ENCODE peak calls at places on chromosome 21, in eight cellular contexts. O is lung, F is keratinocyte, U is left lung, Q is dorsolateral prefrontal cortex, Z is brain microvascular endothelial cell, T is upper lobe of right lung, N is pancreas. S is an unnamed sample.

GRCh38 chr21:28554660-28555475 is 437.8 kb downstream of the LTN1 start:
- DNase-seq in O (no peak), F (no peak), U (no peak), Q (no peak), Z (peak; percentile 68), T (no peak), N (no peak), S (no peak)

GRCh38 chr21:43311303-43311817 is 115.6 kb downstream of the SIK1 start:
- DNase-seq in O (no peak), F (no peak), U (peak; percentile 34), Q (no peak), Z (no peak), T (no peak), N (peak; percentile 73), S (no peak)

GRCh38 chr21:25569711-25570110 is 37.6 kb downstream of the MRPL39 start:
- DNase-seq in O (no peak), F (no peak), U (no peak), Q (no peak), Z (no peak), T (no peak), N (no peak), S (no peak)

GRCh38 chr21:26057488-26058170 is 112.9 kb downstream of the APP start:
- DNase-seq in O (no peak), F (no peak), U (no peak), Q (no peak), Z (no peak), T (no peak), N (no peak), S (no peak)

GRCh38 chr21:27582946-27583270 is 616.0 kb upstream of the ADAMTS5 start:
- DNase-seq in O (no peak), F (no peak), U (no peak), Q (no peak), Z (peak; percentile 57), T (no peak), N (no peak), S (no peak)

GRCh38 chr21:32977216-32977615 is 48.5 kb upstream of the OLIG2 start:
- DNase-seq in O (no peak), F (no peak), U (no peak), Q (peak; percentile 58), Z (no peak), T (no peak), N (no peak), S (no peak)

GRCh38 chr21:26962516-26963305 is 4.2 kb downstream of the ADAMTS5 start:
- DNase-seq in O (no peak), F (no peak), U (no peak), Q (no peak), Z (no peak), T (no peak), N (no peak), S (no peak)

GRCh38 chr21:33019885-33020557 is 5.7 kb upstream of the OLIG2 start:
- DNase-seq in O (no peak), F (no peak), U (peak; percentile 81), Q (no peak), Z (no peak), T (no peak), N (no peak), S (no peak)

GRCh38 chr21:21200939-21201610 is 202.9 kb downstream of the NCAM2 start:
- DNase-seq in O (no peak), F (no peak), U (no peak), Q (no peak), Z (peak; percentile 2), T (no peak), N (no peak), S (no peak)

GRCh38 chr21:25578070-25578961 is 29.0 kb downstream of the MRPL39 start:
- DNase-seq in O (no peak), F (no peak), U (no peak), Q (no peak), Z (no peak), T (no peak), N (no peak), S (peak; percentile 74)

GRCh38 chr21:21268885-21269284 is 270.7 kb downstream of the NCAM2 start:
- DNase-seq in O (no peak), F (no peak), U (no peak), Q (no peak), Z (no peak), T (no peak), N (no peak), S (no peak)

GRCh38 chr21:39882186-39882882 is 15.1 kb downstream of the PCP4 start:
- DNase-seq in O (no peak), F (no peak), U (no peak), Q (no peak), Z (no peak), T (no peak), N (no peak), S (no peak)

GRCh38 chr21:14900611-14901010 is 164.2 kb downstream of the NRIP1 start:
- DNase-seq in O (no peak), F (no peak), U (no peak), Q (no peak), Z (peak; percentile 34), T (no peak), N (no peak), S (no peak)

GRCh38 chr21:39144191-39144590 is 39.1 kb downstream of the PSMG1 start:
- DNase-seq in O (no peak), F (no peak), U (no peak), Q (no peak), Z (no peak), T (no peak), N (no peak), S (no peak)

GRCh38 chr21:35614412-35614901 is 445.9 kb downstream of the SETD4 start:
- DNase-seq in O (no peak), F (peak; percentile 89), U (no peak), Q (no peak), Z (peak; percentile 55), T (no peak), N (no peak), S (no peak)

GRCh38 chr21:24023402-24023801 is 1583.9 kb downstream of the MRPL39 start:
- DNase-seq in O (no peak), F (no peak), U (no peak), Q (no peak), Z (no peak), T (no peak), N (no peak), S (no peak)

DNA sequence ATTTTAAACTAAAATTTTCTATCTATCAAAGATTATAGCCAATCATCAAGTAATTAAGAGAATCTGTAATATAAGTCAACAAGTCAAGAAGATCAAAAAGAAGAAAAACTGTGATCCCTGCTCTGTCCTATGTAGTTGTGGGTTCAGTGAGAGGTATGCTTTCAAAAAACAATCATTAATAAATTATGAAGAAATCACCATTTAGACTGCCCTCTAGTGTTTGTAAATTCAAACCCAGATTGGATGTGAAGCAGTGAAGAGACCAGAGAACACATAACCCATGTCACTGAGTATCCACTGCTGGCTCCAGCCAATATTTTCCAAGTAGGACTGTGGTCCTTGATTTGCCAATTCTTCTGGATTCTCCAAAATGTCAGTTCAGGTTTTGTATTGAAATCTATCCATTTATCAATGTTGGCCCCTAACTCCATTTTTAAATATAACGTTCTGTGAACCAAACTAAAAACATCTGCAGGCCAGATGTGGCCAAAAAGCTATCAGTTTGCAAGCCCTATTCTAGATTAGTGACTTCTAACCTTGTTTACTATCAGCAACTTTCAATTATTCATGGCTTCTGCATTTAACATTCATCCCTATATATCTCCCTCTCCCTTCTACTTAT is 467.5 kb upstream of the CXADR start:
- DNase-seq in O (no peak), F (no peak), U (no peak), Q (no peak), Z (peak; percentile 1), T (no peak), N (no peak), S (no peak)
- TF ChIP-seq CTCF in O (no peak), F (peak; percentile 42), U (peak; percentile 40), Q (peak; percentile 47), Z (peak; percentile 51), T (peak; percentile 45), N (peak; percentile 27), S (no peak)

GRCh38 chr21:41779659-41780058 is 12.8 kb upstream of the RIPK4 start:
- DNase-seq in O (no peak), F (no peak), U (no peak), Q (no peak), Z (no peak), T (no peak), N (no peak), S (no peak)
- H3K27me3 ChIP-seq in O (no peaks in the 10 kb centered on the region), F (no peaks in the 10 kb centered on the region), U (peaks cover 13% of the 10 kb centered on the region), Q (peaks cover 18% of the 10 kb centered on the region), Z (peaks cover 13% of the 10 kb centered on the region), T (peaks cover 43% of the 10 kb centered on the region), N (no peaks in the 10 kb centered on the region), S (no peaks in the 10 kb centered on the region)

GRCh38 chr21:37915516-37915915 is 741 bp downstream of the KCNJ6 start:
- DNase-seq in O (no peak), F (no peak), U (peak; percentile 66), Q (no peak), Z (no peak), T (no peak), N (no peak), S (no peak)

GRCh38 chr21:37916795-37917142 is 512 bp upstream of the KCNJ6 start:
- DNase-seq in O (no peak), F (no peak), U (peak; percentile 68), Q (no peak), Z (no peak), T (no peak), N (no peak), S (no peak)

GRCh38 chr21:37914211-37914900 is 1.9 kb downstream of the KCNJ6 start:
- DNase-seq in O (no peak), F (no peak), U (peak; percentile 81), Q (no peak), Z (peak; percentile 3), T (peak; percentile 73), N (peak; percentile 34), S (no peak)

GRCh38 chr21:37917612-37918011 is 1.4 kb upstream of the KCNJ6 start:
- DNase-seq in O (no peak), F (no peak), U (no peak), Q (no peak), Z (peak; percentile 46), T (no peak), N (no peak), S (no peak)

GRCh38 chr21:37915941-37916794 is at the start of gene KCNJ6:
- DNase-seq in O (no peak), F (no peak), U (peak; percentile 80), Q (no peak), Z (peak; percentile 25), T (peak; percentile 73), N (peak; percentile 37), S (no peak)
- TF ChIP-seq CTCF in O (peak; percentile 26), F (peak; percentile 87), U (peak; percentile 36), Q (peak; percentile 68), Z (peak; percentile 81), T (peak; percentile 52), N (peak; percentile 40), S (no peak)

GRCh38 chr21:36848875-36849274 is 117.6 kb downstream of the HLCS start:
- DNase-seq in O (no peak), F (no peak), U (no peak), Q (no peak), Z (no peak), T (no peak), N (no peak), S (no peak)

GRCh38 chr21:36845070-36845469 is 121.4 kb downstream of the HLCS start:
- DNase-seq in O (no peak), F (no peak), U (no peak), Q (no peak), Z (no peak), T (no peak), N (no peak), S (no peak)

GRCh38 chr21:36845790-36846189 is 120.7 kb downstream of the HLCS start:
- DNase-seq in O (no peak), F (no peak), U (no peak), Q (no peak), Z (no peak), T (no peak), N (no peak), S (no peak)

GRCh38 chr21:36846624-36847023 is 119.8 kb downstream of the HLCS start:
- DNase-seq in O (no peak), F (no peak), U (no peak), Q (no peak), Z (no peak), T (no peak), N (no peak), S (no peak)

GRCh38 chr21:36847189-36847588 is 119.3 kb downstream of the HLCS start:
- DNase-seq in O (no peak), F (peak; percentile 32), U (no peak), Q (no peak), Z (peak; percentile 76), T (no peak), N (no peak), S (no peak)
- H3K27me3 ChIP-seq in O (no peaks in the 10 kb centered on the region), F (no peaks in the 10 kb centered on the region), U (no peaks in the 10 kb centered on the region), Q (no peaks in the 10 kb centered on the region), Z (no peaks in the 10 kb centered on the region), T (no peaks in the 10 kb centered on the region), N (no peaks in the 10 kb centered on the region), S (no peaks in the 10 kb centered on the region)

S was measured in GM06990.